ENCODE peak calls at places on chromosomes 4 and X, in ten cellular contexts. H is suprapubic skin, S is endothelial cell of umbilical vein, J is HCT116, U is ovary, P is tibial nerve, F is thyroid gland, Y is IMR-90, A is adrenal gland, E is A549. G is an unnamed sample.
A peak's percentile ranks its signal among the peaks of the same experiment; 100 is the strongest.

GRCh38 chrX:74009041-74009440 is 294.9 kb upstream of the ZCCHC13 start:
- DNase-seq in H (no peak), S (no peak), J (no peak), U (no peak), P (no peak), F (no peak), Y (peak; percentile 49), A (no peak), E (no peak), G (no peak)

GRCh38 chr4:80069837-80070788 is 2.9 kb downstream of the ANTXR2 start:
- DNase-seq in H (no peak), S (peak; percentile 17), J (peak; percentile 19), U (no peak), P (no peak), F (no peak), Y (peak; percentile 56), A (no peak), E (no peak), G (no peak)

GRCh38 chrX:3699841-3700381 is 13.5 kb downstream of the PRKX start:
- DNase-seq in H (no peak), S (peak; percentile 64), J (no peak), U (no peak), P (no peak), F (no peak), Y (no peak), A (no peak), E (no peak), G (no peak)

GRCh38 chr4:122673252-122673651 is 52.4 kb upstream of the IL21 start:
- DNase-seq in H (no peak), S (no peak), J (no peak), U (no peak), P (no peak), F (no peak), Y (no peak), A (no peak), E (no peak), G (no peak)

GRCh38 chr4:181970356-181970755 is 272.8 kb upstream of the TENM3 start:
- DNase-seq in H (no peak), S (no peak), J (no peak), U (no peak), P (no peak), F (no peak), Y (no peak), A (no peak), E (no peak), G (no peak)

GRCh38 chr4:48910511-48910910 is 3.9 kb upstream of the OCIAD2 start:
- DNase-seq in H (no peak), S (no peak), J (no peak), U (no peak), P (no peak), F (no peak), Y (no peak), A (no peak), E (no peak), G (no peak)

GRCh38 chrX:72395252-72395651 is 89.5 kb upstream of the CITED1 start:
- DNase-seq in H (no peak), S (no peak), J (no peak), U (no peak), P (no peak), F (no peak), Y (no peak), A (no peak), E (no peak), G (no peak)

GRCh38 chr4:3439391-3439790 is 2.4 kb upstream of the HGFAC start:
- DNase-seq in H (no peak), S (no peak), J (no peak), U (no peak), P (no peak), F (no peak), Y (no peak), A (no peak), E (no peak), G (no peak)

GRCh38 chrX:1577845-1578244 is 13.6 kb upstream of the AKAP17A start:
- DNase-seq in H (no peak), S (no peak), J (no peak), U (no peak), P (no peak), F (no peak), Y (no peak), A (no peak), E (no peak), G (no peak)

GRCh38 chr4:88006956-88007303 is 505 bp upstream of the PKD2 start:
- DNase-seq in H (peak; percentile 59), S (no peak), J (no peak), U (no peak), P (no peak), F (peak; percentile 8), Y (no peak), A (no peak), E (no peak), G (no peak)

GRCh38 chr4:128698386-128698785 is 111.1 kb upstream of the JADE1 start:
- DNase-seq in H (no peak), S (no peak), J (no peak), U (no peak), P (no peak), F (no peak), Y (no peak), A (no peak), E (no peak), G (no peak)

GRCh38 chr4:183540498-183540953 is 35.7 kb downstream of the ING2 start:
- DNase-seq in H (no peak), S (no peak), J (no peak), U (peak; percentile 42), P (no peak), F (peak; percentile 28), Y (no peak), A (no peak), E (no peak), G (no peak)

GRCh38 chrX:67094061-67094460 is 449.8 kb upstream of the AR start:
- DNase-seq in H (no peak), S (no peak), J (no peak), U (no peak), P (no peak), F (no peak), Y (no peak), A (no peak), E (no peak), G (no peak)

GRCh38 chr4:19224820-19225219 is 1026.9 kb upstream of the SLIT2 start:
- DNase-seq in H (no peak), S (peak; percentile 49), J (peak; percentile 16), U (no peak), P (no peak), F (no peak), Y (peak; percentile 42), A (no peak), E (peak; percentile 5), G (no peak)

GRCh38 chr4:187271848-187272247 is 548.2 kb upstream of the FAT1 start:
- DNase-seq in H (no peak), S (no peak), J (no peak), U (no peak), P (no peak), F (no peak), Y (no peak), A (no peak), E (no peak), G (no peak)

GRCh38 chr4:187268940-187269339 is 545.3 kb upstream of the FAT1 start:
- DNase-seq in H (no peak), S (no peak), J (no peak), U (no peak), P (no peak), F (no peak), Y (peak; percentile 85), A (no peak), E (no peak), G (no peak)

DNA sequence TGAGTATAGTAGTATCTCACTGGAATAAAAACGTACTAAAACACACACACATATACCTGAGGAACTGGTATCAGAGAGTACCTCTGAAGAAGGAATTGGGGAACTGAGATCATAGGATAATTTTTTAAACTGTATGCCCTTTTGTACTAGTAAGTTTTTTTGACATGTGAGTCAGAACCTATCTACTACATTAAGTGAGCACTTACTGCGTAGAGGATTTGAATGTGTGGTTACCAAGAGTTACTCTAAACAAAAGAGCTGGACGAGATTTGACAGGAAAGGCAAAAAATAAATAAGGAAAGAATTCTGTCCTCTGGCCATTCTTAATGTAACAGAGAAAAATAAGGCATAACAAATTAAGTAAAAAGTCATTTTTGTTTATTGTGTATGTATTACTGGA is 546.5 kb upstream of the FAT1 start:
- DNase-seq in H (no peak), S (no peak), J (no peak), U (no peak), P (no peak), F (no peak), Y (no peak), A (no peak), E (no peak), G (no peak)
- TF ChIP-seq POLR2A in H (no peak), S (no peak), J (no peak), U (no peak), P (no peak), F (no peak), Y (no peak), A (no peak), E (no peak), G (no peak)

GRCh38 chrX:47193475-47194241 is at the start of gene UBA1:
- DNase-seq in H (peak; percentile 99), S (peak; percentile 95), J (peak; percentile 87), U (peak; percentile 97), P (peak; percentile 95), F (peak; percentile 92), Y (peak; percentile 95), A (peak; percentile 98), E (peak; percentile 96), G (peak; percentile 33)
- TF ChIP-seq POLR2A in H (peak; percentile 88), S (peak; percentile 74), J (peak; percentile 62), U (peak; percentile 92), P (peak; percentile 72), F (peak; percentile 45), Y (peak; percentile 94), A (peak; percentile 89), E (peak; percentile 91), G (peak; percentile 76)

DNA sequence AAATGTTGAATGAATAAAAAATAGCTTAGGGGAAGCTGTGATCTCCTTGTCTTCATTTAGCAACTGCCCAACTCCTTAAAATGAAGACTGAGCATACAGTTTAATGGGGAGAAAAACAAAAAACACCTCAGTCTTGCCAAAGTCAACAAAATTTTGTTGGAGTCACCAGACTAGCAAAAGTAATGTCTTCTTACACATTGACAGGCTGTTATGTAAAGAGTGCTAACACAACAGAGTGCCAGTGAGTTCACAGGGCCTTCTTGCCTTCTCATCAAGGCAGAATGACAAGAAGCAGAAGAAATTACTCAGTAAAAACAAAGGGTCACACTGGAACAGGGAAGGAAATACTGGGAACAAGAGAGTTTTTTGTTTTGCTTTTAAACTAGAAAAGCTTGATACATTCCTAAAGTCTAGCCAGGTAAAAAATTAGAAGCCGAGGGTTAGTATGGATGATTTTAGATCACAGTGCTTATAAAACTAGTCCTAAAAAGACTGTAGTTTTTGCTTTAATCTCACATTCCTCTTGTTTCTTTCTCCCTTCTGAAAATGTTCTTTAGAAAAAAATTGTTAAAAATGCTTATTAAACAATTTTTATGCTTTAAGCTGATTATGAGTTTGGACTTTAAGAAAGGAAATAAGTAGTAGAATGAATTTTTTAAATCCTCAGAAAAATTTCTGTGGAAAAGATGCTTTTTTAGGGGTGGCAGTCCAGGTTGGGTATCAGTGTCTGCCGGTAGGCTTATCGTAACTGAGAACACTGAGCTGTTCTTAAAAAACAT is 38.7 kb upstream of the FRAS1 start:
- DNase-seq in H (no peak), S (no peak), J (no peak), U (no peak), P (no peak), F (peak; percentile 26), Y (no peak), A (no peak), E (no peak), G (no peak)
- TF ChIP-seq POLR2A in H (no peak), S (no peak), J (no peak), U (no peak), P (no peak), F (no peak), Y (no peak), A (no peak), E (no peak), G (no peak)

GRCh38 chrX:12865359-12865758 is 1.5 kb upstream of the TLR7 start:
- DNase-seq in H (no peak), S (no peak), J (no peak), U (no peak), P (no peak), F (no peak), Y (no peak), A (no peak), E (no peak), G (no peak)
- TF ChIP-seq POLR2A in H (no peak), S (no peak), J (no peak), U (no peak), P (no peak), F (no peak), Y (no peak), A (no peak), E (no peak), G (no peak)

G was measured in H54.